ENCODE peak calls at places on chromosome 1, in nine cellular contexts. R is fibroblast of lung; O is MV-4-11; M is memory B cell; W is testis; S is activated gamma-delta T cell treated with Interleukin-2 at 50 U/mL for 16 hours; X is T-helper 17 cell; E is naive thymus-derived CD4-positive, alpha-beta T cell; U is HT1080. A is an unnamed sample.

GRCh38 chr1:227948493-227949260 is 945 bp upstream of the WNT9A start:
- DNase-seq in R (no peak), O (no peak), M (no peak), W (no peak), S (peak; percentile 3), X (no peak), E (peak; percentile 20), U (no peak), A (peak; percentile 64)

GRCh38 chr1:162922196-162922595 is 61.2 kb upstream of the CCDC190 start:
- DNase-seq in R (no peak), O (peak; percentile 64), M (no peak), W (no peak), S (no peak), X (no peak), E (no peak), U (peak; percentile 67), A (no peak)

GRCh38 chr1:85244271-85245053 is 15.0 kb downstream of the C1orf52 start:
- DNase-seq in R (peak; percentile 33), O (peak; percentile 13), M (no peak), W (no peak), S (no peak), X (no peak), E (no peak), U (peak; percentile 55), A (peak; percentile 87)

GRCh38 chr1:158732524-158732923 is 12.0 kb upstream of the OR6K3 start:
- DNase-seq in R (no peak), O (no peak), M (no peak), W (no peak), S (no peak), X (no peak), E (no peak), U (no peak), A (no peak)

GRCh38 chr1:117346206-117346928 is 20.9 kb upstream of the MAN1A2 start:
- DNase-seq in R (peak; percentile 24), O (no peak), M (no peak), W (no peak), S (no peak), X (no peak), E (no peak), U (peak; percentile 70), A (no peak)

GRCh38 chr1:33824971-33825370 is 38.9 kb upstream of the HMGB4 start:
- DNase-seq in R (no peak), O (no peak), M (no peak), W (no peak), S (no peak), X (no peak), E (no peak), U (no peak), A (peak; percentile 13)

GRCh38 chr1:210743038-210743437 is 390.9 kb downstream of the KCNH1 start:
- DNase-seq in R (no peak), O (no peak), M (no peak), W (no peak), S (no peak), X (no peak), E (no peak), U (no peak), A (no peak)

GRCh38 chr1:115179397-115179835 is 90.1 kb upstream of the TSPAN2 start:
- DNase-seq in R (peak; percentile 85), O (no peak), M (no peak), W (no peak), S (no peak), X (no peak), E (no peak), U (peak; percentile 98), A (peak; percentile 99)

GRCh38 chr1:13450204-13450603 is 40.0 kb downstream of the PRAMEF20 start:
- DNase-seq in R (no peak), O (no peak), M (no peak), W (no peak), S (no peak), X (no peak), E (no peak), U (no peak), A (no peak)

GRCh38 chr1:35660581-35661473 is 19.5 kb upstream of the PSMB2 start:
- DNase-seq in R (peak; percentile 68), O (peak; percentile 13), M (no peak), W (no peak), S (no peak), X (no peak), E (no peak), U (peak; percentile 30), A (peak; percentile 81)

GRCh38 chr1:236085545-236086159 is 20.8 kb upstream of the NID1 start:
- DNase-seq in R (no peak), O (no peak), M (no peak), W (no peak), S (no peak), X (no peak), E (no peak), U (no peak), A (no peak)

GRCh38 chr1:28751315-28752056 is 14.7 kb downstream of the YTHDF2 start:
- DNase-seq in R (peak; percentile 39), O (no peak), M (no peak), W (no peak), S (no peak), X (no peak), E (no peak), U (peak; percentile 43), A (no peak)

GRCh38 chr1:155961937-155962336 is 16.4 kb downstream of the ARHGEF2 start:
- DNase-seq in R (peak; percentile 90), O (no peak), M (no peak), W (no peak), S (no peak), X (no peak), E (no peak), U (peak; percentile 99), A (peak; percentile 88)

GRCh38 chr1:112806090-112806642 is 91.0 kb upstream of the PPM1J start:
- DNase-seq in R (no peak), O (no peak), M (no peak), W (no peak), S (no peak), X (no peak), E (no peak), U (no peak), A (no peak)

GRCh38 chr1:44328767-44329416 is 26.2 kb downstream of the ERI3 start:
- DNase-seq in R (no peak), O (no peak), M (no peak), W (no peak), S (no peak), X (no peak), E (no peak), U (no peak), A (peak; percentile 66)

GRCh38 chr1:229562686-229563085 is 4.2 kb upstream of the ABCB10 start:
- DNase-seq in R (no peak), O (peak; percentile 46), M (no peak), W (no peak), S (no peak), X (no peak), E (no peak), U (no peak), A (no peak)

GRCh38 chr1:166822385-166822784 is 16.9 kb upstream of the POGK start:
- DNase-seq in R (no peak), O (no peak), M (no peak), W (no peak), S (no peak), X (no peak), E (no peak), U (no peak), A (no peak)

GRCh38 chr1:109767596-109768334 is 4.0 kb upstream of the EPS8L3 start:
- DNase-seq in R (no peak), O (no peak), M (no peak), W (peak; percentile 21), S (no peak), X (no peak), E (peak; percentile 16), U (no peak), A (peak; percentile 47)

GRCh38 chr1:91555074-91555730 is 54.6 kb downstream of the CDC7 start:
- DNase-seq in R (peak; percentile 59), O (no peak), M (no peak), W (no peak), S (no peak), X (no peak), E (no peak), U (peak; percentile 60), A (no peak)

GRCh38 chr1:59730302-59730701 is 84.4 kb upstream of the HOOK1 start:
- DNase-seq in R (peak; percentile 86), O (no peak), M (no peak), W (no peak), S (no peak), X (no peak), E (no peak), U (peak; percentile 58), A (no peak)

GRCh38 chr1:164792410-164793004 is 233.5 kb downstream of the PBX1 start:
- DNase-seq in R (no peak), O (no peak), M (no peak), W (no peak), S (no peak), X (no peak), E (no peak), U (no peak), A (no peak)

GRCh38 chr1:84145051-84145450 is 980 bp downstream of the PRKACB start:
- DNase-seq in R (no peak), O (peak; percentile 50), M (no peak), W (no peak), S (no peak), X (no peak), E (no peak), U (no peak), A (no peak)

GRCh38 chr1:78553859-78554258 is 63.1 kb downstream of the PTGFR start:
- DNase-seq in R (no peak), O (peak; percentile 14), M (no peak), W (no peak), S (no peak), X (no peak), E (no peak), U (peak; percentile 21), A (no peak)

GRCh38 chr1:205325334-205325884 is 3.9 kb upstream of the NUAK2 start:
- DNase-seq in R (peak; percentile 82), O (peak; percentile 61), M (peak; percentile 76), W (peak; percentile 78), S (peak; percentile 56), X (peak; percentile 51), E (peak; percentile 43), U (peak; percentile 78), A (peak; percentile 94)

GRCh38 chr1:109186704-109187071 is 27.0 kb upstream of the SARS1 start:
- DNase-seq in R (peak; percentile 74), O (no peak), M (no peak), W (peak; percentile 75), S (no peak), X (no peak), E (no peak), U (no peak), A (no peak)

GRCh38 chr1:58848818-58849411 is 65.1 kb upstream of the JUN start:
- DNase-seq in R (peak; percentile 94), O (no peak), M (no peak), W (peak; percentile 41), S (no peak), X (no peak), E (no peak), U (peak; percentile 100), A (peak; percentile 95)

GRCh38 chr1:83100133-83100532 is 898.8 kb downstream of the TTLL7 start:
- DNase-seq in R (no peak), O (no peak), M (no peak), W (no peak), S (no peak), X (no peak), E (no peak), U (no peak), A (no peak)

GRCh38 chr1:1090424-1091343 is 16.6 kb upstream of the RNF223 start:
- DNase-seq in R (no peak), O (no peak), M (no peak), W (no peak), S (no peak), X (no peak), E (no peak), U (no peak), A (no peak)

GRCh38 chr1:175307160-175307559 is 114.6 kb upstream of the KIAA0040 start:
- DNase-seq in R (no peak), O (no peak), M (no peak), W (no peak), S (no peak), X (no peak), E (no peak), U (no peak), A (no peak)

GRCh38 chr1:231194843-231195516 is 33.1 kb downstream of the TRIM67 start:
- DNase-seq in R (no peak), O (no peak), M (no peak), W (no peak), S (no peak), X (no peak), E (no peak), U (peak; percentile 53), A (peak; percentile 51)

GRCh38 chr1:73998348-73998959 is 199.5 kb downstream of the LRRIQ3 start:
- DNase-seq in R (peak; percentile 48), O (peak; percentile 44), M (no peak), W (no peak), S (no peak), X (no peak), E (no peak), U (peak; percentile 37), A (no peak)